ENCODE peak calls at places on chromosomes 2 and 18, in five cellular contexts. Y is IMR-90, A is PC-3, D is left ventricle myocardium inferior, S is PC-9. O is an unnamed sample. For H3K36me3, the result is how much of the 10 kb centered on the place peaks cover.

GRCh38 chr18:27315001-27315400 is 129.9 kb upstream of the CHST9 start:
- DNase-seq in Y (no peak), A (peak), D (no peak), S (no peak), O (no peak)

GRCh38 chr18:8661754-8662573 is 43.4 kb upstream of the MTCL1 start:
- DNase-seq in Y (peak), A (peak), D (no peak), S (no peak), O (no peak)

GRCh38 chr18:54127759-54128378 is 96.6 kb downstream of the MBD2 start:
- DNase-seq in Y (peak), A (peak), D (no peak), S (no peak), O (peak)

GRCh38 chr2:143371616-143372015 is 242.4 kb downstream of the ARHGAP15 start:
- DNase-seq in Y (peak), A (no peak), D (no peak), S (no peak), O (no peak)

GRCh38 chr18:74496508-74497307 is 545 bp downstream of the CNDP2 start:
- DNase-seq in Y (peak), A (peak), D (peak), S (peak), O (peak)

GRCh38 chr2:241865957-241866858 is 3.3 kb upstream of the RTP5 start:
- DNase-seq in Y (peak), A (no peak), D (no peak), S (no peak), O (peak)

GRCh38 chr18:52409732-52410131 is 69.7 kb downstream of the DCC start:
- DNase-seq in Y (no peak), A (peak), D (no peak), S (no peak), O (peak)

GRCh38 chr2:215218587-215219577 is 80.5 kb upstream of the ABCA12 start:
- DNase-seq in Y (no peak), A (peak), D (no peak), S (peak), O (no peak)

GRCh38 chr2:192886636-192887035 is 691.9 kb upstream of the TMEFF2 start:
- DNase-seq in Y (no peak), A (peak), D (no peak), S (no peak), O (no peak)

GRCh38 chr2:3449106-3449505 is 69.6 kb downstream of the TRAPPC12 start:
- DNase-seq in Y (no peak), A (no peak), D (no peak), S (no peak), O (no peak)

GRCh38 chr18:31409301-31409700 is 32.7 kb downstream of the DSG4 start:
- DNase-seq in Y (no peak), A (no peak), D (no peak), S (no peak), O (no peak)

GRCh38 chr2:99821572-99822369 is 320.6 kb downstream of the AFF3 start:
- DNase-seq in Y (peak), A (peak), D (no peak), S (no peak), O (no peak)

GRCh38 chr18:23330423-23330822 is 122.7 kb upstream of the RIOK3 start:
- DNase-seq in Y (no peak), A (no peak), D (no peak), S (peak), O (no peak)

GRCh38 chr2:135998842-135999241 is 13.4 kb upstream of the DARS1 start:
- DNase-seq in Y (no peak), A (no peak), D (no peak), S (no peak), O (no peak)

GRCh38 chr18:46759885-46760284 is 3.0 kb upstream of the ST8SIA5 start:
- DNase-seq in Y (no peak), A (no peak), D (no peak), S (no peak), O (no peak)

GRCh38 chr2:171735991-171736710 is 48.9 kb downstream of the DYNC1I2 start:
- DNase-seq in Y (no peak), A (no peak), D (no peak), S (no peak), O (no peak)

GRCh38 chr2:140895378-140895777 is 1235.4 kb downstream of the LRP1B start:
- DNase-seq in Y (no peak), A (no peak), D (no peak), S (no peak), O (no peak)

GRCh38 chr18:41524674-41525470 is 430.2 kb upstream of the PIK3C3 start:
- DNase-seq in Y (no peak), A (no peak), D (no peak), S (no peak), O (no peak)

GRCh38 chr18:3594760-3595241 is 144.8 kb downstream of the TGIF1 start:
- DNase-seq in Y (peak), A (peak), D (peak), S (no peak), O (no peak)

GRCh38 chr2:62410015-62410453 is 96.0 kb downstream of the TMEM17 start:
- DNase-seq in Y (no peak), A (no peak), D (no peak), S (peak), O (peak)

GRCh38 chr2:45494275-45494977 is 116.6 kb downstream of the SRBD1 start:
- DNase-seq in Y (peak), A (peak), D (no peak), S (peak), O (no peak)

GRCh38 chr2:31347319-31347718 is 67.2 kb downstream of the XDH start:
- DNase-seq in Y (peak), A (no peak), D (no peak), S (no peak), O (no peak)

GRCh38 chr18:25349926-25350560 is 1.9 kb downstream of the ZNF521 start:
- DNase-seq in Y (peak), A (no peak), D (peak), S (no peak), O (no peak)

GRCh38 chr2:173956454-173956853 is 8.7 kb downstream of the SP3 start:
- DNase-seq in Y (no peak), A (no peak), D (no peak), S (no peak), O (no peak)

GRCh38 chr2:173953047-173953424 is 12.1 kb downstream of the SP3 start:
- DNase-seq in Y (no peak), A (no peak), D (no peak), S (no peak), O (no peak)

GRCh38 chr2:173957517-173957916 is 7.7 kb downstream of the SP3 start:
- DNase-seq in Y (peak), A (no peak), D (no peak), S (no peak), O (no peak)

GRCh38 chr2:173955867-173956266 is 9.3 kb downstream of the SP3 start:
- DNase-seq in Y (no peak), A (no peak), D (no peak), S (no peak), O (no peak)

GRCh38 chr2:173955004-173955403 is 10.2 kb downstream of the SP3 start:
- DNase-seq in Y (no peak), A (no peak), D (no peak), S (no peak), O (peak)
- H3K36me3 ChIP-seq in Y (under half), A (under half), D (under half), S (half or more), O (under half)

DNA sequence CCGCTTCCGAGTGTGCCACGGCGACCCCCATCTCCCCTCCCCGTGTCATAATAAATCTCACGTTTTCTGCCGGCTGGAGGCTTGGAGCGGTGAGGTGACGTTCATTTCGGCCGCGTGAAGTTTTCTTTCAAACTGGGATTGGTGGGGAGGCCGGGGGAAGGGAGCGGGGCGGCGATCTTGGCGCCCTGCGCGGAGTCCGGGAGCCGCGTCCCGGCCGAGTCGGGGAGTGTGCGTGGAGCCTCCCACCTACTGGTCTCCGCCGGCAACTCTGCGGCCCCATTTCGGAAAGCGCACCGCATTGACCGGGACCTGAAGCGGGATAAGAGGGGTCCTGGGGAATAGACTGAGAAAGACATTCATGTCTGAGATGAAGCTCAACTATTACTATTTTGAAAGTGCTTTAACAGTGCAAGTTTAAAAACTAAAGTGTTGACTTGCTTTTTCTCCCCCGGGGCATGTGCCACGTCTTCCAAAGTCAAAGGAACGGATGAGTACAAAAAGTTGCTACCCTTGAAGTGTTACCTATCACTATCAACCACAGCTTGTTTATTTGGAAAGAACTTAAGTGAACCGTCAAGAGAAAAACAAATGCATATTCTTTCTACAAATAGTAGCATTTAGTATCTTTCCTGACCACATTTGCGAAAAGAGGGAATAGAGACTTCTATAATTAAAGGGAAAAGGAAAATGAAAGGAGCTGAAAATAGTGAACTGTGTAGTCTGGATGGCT is 818 bp upstream of the IKZF2 start:
- DNase-seq in Y (peak), A (peak), D (peak), S (peak), O (peak)
- TF ChIP-seq CTCF in Y (peak), A (peak), D (peak), S (no peak), O (peak)

GRCh38 chr2:224042191-224042696 is 3.2 kb upstream of the SERPINE2 start:
- DNase-seq in Y (peak), A (no peak), D (no peak), S (no peak), O (no peak)

GRCh38 chr2:224039080-224039769 is at the start of gene SERPINE2:
- DNase-seq in Y (peak), A (peak), D (peak), S (peak), O (peak)

GRCh38 chr2:224041554-224041953 is 2.5 kb upstream of the SERPINE2 start:
- DNase-seq in Y (no peak), A (no peak), D (no peak), S (no peak), O (no peak)

GRCh38 chr2:224039770-224040088 is 643 bp upstream of the SERPINE2 start:
- DNase-seq in Y (no peak), A (no peak), D (no peak), S (no peak), O (no peak)

GRCh38 chr2:224040753-224041152 is 1.7 kb upstream of the SERPINE2 start:
- DNase-seq in Y (no peak), A (no peak), D (no peak), S (no peak), O (no peak)
- H3K4me3 ChIP-seq in Y (no peak), A (no peak), D (no peak), S (no peak), O (no peak)

DNA sequence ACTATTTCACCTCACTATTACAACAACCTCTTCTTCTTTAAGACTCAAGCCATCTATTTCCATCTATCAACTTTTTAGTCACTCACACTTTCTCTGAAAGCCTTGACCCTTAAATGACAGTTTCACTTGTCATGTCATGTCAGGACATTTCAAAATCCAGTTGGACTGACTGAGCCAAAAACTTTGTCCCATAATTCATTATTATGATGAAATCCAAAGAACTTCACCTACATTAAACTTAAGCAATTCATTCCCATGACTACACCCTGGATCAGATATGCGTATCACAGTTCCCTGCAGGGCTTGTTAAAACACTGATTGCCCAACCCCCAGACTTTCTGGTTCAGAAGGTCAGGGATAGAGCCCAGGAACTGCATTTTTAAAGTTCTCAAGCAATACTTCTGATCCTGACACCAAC is 26.5 kb downstream of the LDAH start:
- DNase-seq in Y (peak), A (no peak), D (no peak), S (no peak), O (peak)
- H3K36me3 ChIP-seq in Y (under half), A (under half), D (under half), S (under half), O (under half)

DNA sequence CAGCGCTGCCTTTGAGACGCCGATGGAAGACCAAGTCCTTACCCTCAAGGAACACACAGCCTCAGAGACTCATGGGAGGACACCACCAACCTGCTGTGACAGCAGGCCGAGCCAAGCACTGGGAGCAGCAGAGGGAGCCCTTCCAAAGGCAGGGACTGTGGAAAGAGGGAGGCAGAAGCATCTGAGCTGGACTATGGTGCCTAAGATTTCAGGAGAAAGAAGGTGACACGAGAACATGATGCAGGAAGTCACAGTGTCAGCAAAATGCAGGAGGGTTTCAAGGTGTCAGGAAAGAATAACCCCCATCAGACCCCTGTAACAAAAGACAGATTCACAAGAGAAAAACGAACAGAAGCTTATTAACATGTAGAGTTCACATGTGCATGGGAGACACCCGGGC is 24.2 kb upstream of the COX7A2L start:
- DNase-seq in Y (peak), A (peak), D (no peak), S (peak), O (peak)
- TF ChIP-seq CTCF in Y (peak), A (peak), D (peak), S (peak), O (peak)

GRCh38 chr2:134275058-134275862 is 21.4 kb downstream of the MGAT5 start:
- DNase-seq in Y (no peak), A (no peak), D (no peak), S (no peak), O (no peak)

GRCh38 chr2:134273240-134273983 is 19.5 kb downstream of the MGAT5 start:
- DNase-seq in Y (no peak), A (no peak), D (no peak), S (no peak), O (no peak)

GRCh38 chr2:134271758-134272157 is 17.9 kb downstream of the MGAT5 start:
- DNase-seq in Y (no peak), A (no peak), D (no peak), S (no peak), O (no peak)

GRCh38 chr2:134269986-134270735 is 16.3 kb downstream of the MGAT5 start:
- DNase-seq in Y (no peak), A (no peak), D (no peak), S (no peak), O (no peak)

GRCh38 chr2:134272831-134273230 is 19.0 kb downstream of the MGAT5 start:
- DNase-seq in Y (no peak), A (no peak), D (no peak), S (no peak), O (no peak)
- H3K4me3 ChIP-seq in Y (no peak), A (no peak), D (no peak), S (no peak), O (no peak)

GRCh38 chr2:240387325-240387668 is 48.2 kb upstream of the GPC1 start:
- DNase-seq in Y (no peak), A (no peak), D (no peak), S (no peak), O (no peak)
- H3K36me3 ChIP-seq in Y (under half), A (under half), D (under half), S (under half), O (under half)

DNA sequence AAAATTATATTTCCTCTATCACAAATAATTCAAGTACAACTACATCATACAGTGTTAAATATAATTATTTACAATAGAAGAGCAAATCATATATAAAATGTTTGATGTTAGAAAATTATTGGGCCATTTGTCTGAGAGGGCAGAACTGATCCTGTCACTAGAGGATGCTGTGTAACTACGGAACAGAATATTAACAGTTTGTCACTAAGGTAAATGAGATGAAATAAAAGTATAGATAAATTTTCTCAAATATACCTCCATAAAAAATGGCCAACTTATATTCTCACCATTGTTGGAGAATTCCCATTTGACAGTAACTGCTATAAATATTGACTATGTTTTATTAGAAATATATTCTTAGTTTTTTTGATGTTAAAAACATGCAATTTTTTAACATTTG is 1067.4 kb upstream of the DDX18 start:
- DNase-seq in Y (no peak), A (peak), D (no peak), S (no peak), O (no peak)
- TF ChIP-seq CTCF in Y (no peak), A (peak), D (no peak), S (no peak), O (peak)

DNA sequence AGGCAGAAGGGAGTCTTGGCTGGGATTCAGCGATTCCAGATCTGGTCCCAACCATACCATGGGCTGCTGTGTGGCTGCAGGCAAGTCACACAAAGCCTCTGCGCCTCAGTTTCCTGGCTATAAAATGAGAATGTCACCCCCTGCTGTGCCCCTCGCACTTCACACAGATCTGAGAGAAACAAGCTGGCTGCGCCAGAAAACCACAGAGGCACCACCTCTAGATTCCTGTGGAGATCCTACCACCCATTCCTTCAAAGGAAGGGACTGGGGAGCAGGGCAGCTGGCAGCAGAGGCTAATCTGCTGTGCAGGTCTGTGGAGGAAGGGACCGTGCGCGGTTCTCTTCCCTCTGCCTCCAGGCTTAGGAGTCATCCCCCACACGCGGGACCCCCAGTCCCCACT is 19.8 kb downstream of the NEURL3 start:
- DNase-seq in Y (no peak), A (no peak), D (no peak), S (no peak), O (no peak)
- H3K4me3 ChIP-seq in Y (no peak), A (no peak), D (peak), S (no peak), O (no peak)

O was measured in Caco-2.